ENCODE peak calls at places on chromosomes 4 and X, in five cellular contexts. I, K, Q, L and H are unnamed samples.

GRCh38 chr4:68466751-68467150 is 19.5 kb downstream of the TMPRSS11E start:
- DNase-seq in K (no peak), L (no peak), I (no peak), Q (no peak), H (no peak)

GRCh38 chr4:6875431-6875831 is 34.2 kb upstream of the TBC1D14 start:
- DNase-seq in Q (no peak), I (no peak), K (no peak), L (no peak), H (no peak)

GRCh38 chr4:6196871-6197270 is 3.5 kb downstream of the JAKMIP1 start:
- DNase-seq in K (no peak), L (no peak), I (no peak), Q (peak), H (no peak)

GRCh38 chr4:23728971-23729370 is 160.9 kb downstream of the PPARGC1A start:
- DNase-seq in Q (no peak), I (no peak), L (no peak), K (no peak), H (no peak)

GRCh38 chrX:65643786-65644111 is 23.7 kb upstream of the MSN start:
- DNase-seq in K (no peak), Q (no peak), L (no peak), I (no peak), H (no peak)

GRCh38 chr4:20359692-20360091 is 108.0 kb downstream of the SLIT2 start:
- DNase-seq in K (no peak), I (no peak), L (no peak), Q (no peak), H (no peak)

GRCh38 chr4:165294907-165295306 is 32.6 kb upstream of the MSMO1 start:
- DNase-seq in L (no peak), Q (no peak), K (no peak), I (no peak), H (no peak)

GRCh38 chr4:101086801-101087586 is 260.3 kb downstream of the PPP3CA start:
- DNase-seq in Q (no peak), I (no peak), L (no peak), K (no peak), H (no peak)

GRCh38 chr4:42396361-42397255 is 680 bp upstream of the SHISA3 start:
- DNase-seq in Q (no peak), I (no peak), K (no peak), L (no peak), H (no peak)

GRCh38 chr4:185778307-185778706 is 33.7 kb downstream of the SORBS2 start:
- DNase-seq in K (no peak), I (no peak), Q (no peak), L (peak), H (no peak)

GRCh38 chr4:41796545-41797210 is 48.2 kb upstream of the PHOX2B start:
- DNase-seq in K (no peak), Q (no peak), L (no peak), I (no peak), H (no peak)

GRCh38 chr4:160283081-160283480 is 1180.2 kb downstream of the RAPGEF2 start:
- DNase-seq in L (no peak), I (no peak), K (no peak), Q (no peak), H (no peak)

GRCh38 chr4:34972189-34972588 is 1272.1 kb downstream of the ARAP2 start:
- DNase-seq in K (no peak), L (peak), Q (no peak), I (no peak), H (no peak)

GRCh38 chrX:120377179-120377578 is 15.3 kb downstream of the ATP1B4 start:
- DNase-seq in L (no peak), I (no peak), K (no peak), Q (no peak), H (no peak)

GRCh38 chrX:85244411-85245210 is 820 bp downstream of the ZNF711 start:
- DNase-seq in K (no peak), L (peak), I (peak), Q (no peak), H (no peak)

GRCh38 chr4:119626420-119626819 is 2.2 kb downstream of the PDE5A start:
- DNase-seq in L (no peak), K (no peak), I (no peak), Q (no peak), H (no peak)

GRCh38 chrX:135707880-135708279 is 5.6 kb upstream of the CT45A1 start:
- DNase-seq in I (no peak), K (no peak), L (peak), Q (peak), H (no peak)

GRCh38 chr4:155026715-155027114 is 181.7 kb upstream of the NPY2R start:
- DNase-seq in I (no peak), K (no peak), L (no peak), Q (no peak), H (no peak)

GRCh38 chr4:98851806-98852205 is 77.1 kb downstream of the EIF4E start:
- DNase-seq in I (no peak), K (no peak), L (peak), Q (no peak), H (no peak)

GRCh38 chrX:107710617-107711391 is 64.8 kb downstream of the TSC22D3 start:
- DNase-seq in I (no peak), L (peak), K (peak), Q (peak), H (no peak)

GRCh38 chr4:8334786-8335460 is 65.4 kb downstream of the HTRA3 start:
- DNase-seq in K (no peak), I (no peak), L (no peak), Q (no peak), H (no peak)

GRCh38 chr4:55291227-55291629 is 54.8 kb upstream of the SRD5A3 start:
- DNase-seq in I (no peak), Q (no peak), K (no peak), L (no peak), H (no peak)

GRCh38 chr4:140732780-140733179 is 23.4 kb downstream of the TBC1D9 start:
- DNase-seq in L (no peak), K (no peak), I (no peak), Q (no peak), H (no peak)

GRCh38 chrX:133674726-133675470 is 259.6 kb upstream of the GPC4 start:
- DNase-seq in Q (no peak), L (no peak), K (no peak), I (no peak), H (no peak)

GRCh38 chr4:123870283-123870876 is 473.8 kb downstream of the SPRY1 start:
- DNase-seq in K (no peak), Q (no peak), I (no peak), L (no peak), H (no peak)

GRCh38 chrX:138709886-138710285 is 1.6 kb downstream of the FGF13 start:
- DNase-seq in Q (no peak), I (no peak), K (no peak), L (no peak), H (no peak)

GRCh38 chr4:54231419-54232150 is 2.5 kb downstream of the PDGFRA start:
- DNase-seq in Q (no peak), I (no peak), L (no peak), K (no peak), H (no peak)

GRCh38 chr4:187069398-187069797 is 345.7 kb upstream of the FAT1 start:
- DNase-seq in K (no peak), L (no peak), I (no peak), Q (no peak), H (no peak)

GRCh38 chr4:20395160-20395773 is 143.6 kb downstream of the SLIT2 start:
- DNase-seq in L (peak), K (no peak), Q (peak), I (peak), H (no peak)

GRCh38 chr4:38868055-38868965 is 704 bp downstream of the FAM114A1 start:
- DNase-seq in K (no peak), I (no peak), L (no peak), Q (no peak), H (no peak)